ENCODE peak calls at places on chromosome 16, in five cellular contexts. N is keratinocyte, X is Peyer's patch, D is mesenchymal stem cell, P is sigmoid colon. C is an unnamed sample.
A peak's percentile ranks its signal among the peaks of the same experiment; 100 is the strongest.

GRCh38 chr16:90002759-90003158 is 16.5 kb downstream of the DBNDD1 start:
- DNase-seq in N (no peak), X (no peak), D (no peak), P (no peak), C (no peak)

GRCh38 chr16:31082368-31083045 is 6.2 kb downstream of the PRSS53 start:
- DNase-seq in N (no peak), X (peak; percentile 62), D (no peak), P (peak; percentile 55), C (no peak)

GRCh38 chr16:80931985-80932720 is 74.5 kb downstream of the CMC2 start:
- DNase-seq in N (no peak), X (peak; percentile 68), D (peak; percentile 40), P (peak; percentile 92), C (peak; percentile 82)

GRCh38 chr16:48526058-48526957 is 83.7 kb downstream of the N4BP1 start:
- DNase-seq in N (peak; percentile 66), X (peak; percentile 79), D (no peak), P (peak; percentile 47), C (no peak)

GRCh38 chr16:5836979-5837670 is 739.5 kb upstream of the EEF2KMT start:
- DNase-seq in N (no peak), X (no peak), D (no peak), P (no peak), C (no peak)

GRCh38 chr16:7150230-7150629 is 182.4 kb upstream of the RBFOX1 start:
- DNase-seq in N (no peak), X (no peak), D (no peak), P (no peak), C (no peak)

GRCh38 chr16:11201498-11202259 is 54.3 kb downstream of the SOCS1 start:
- DNase-seq in N (peak; percentile 93), X (no peak), D (peak; percentile 94), P (no peak), C (no peak)

GRCh38 chr16:5024632-5025031 is 9.1 kb downstream of the NAGPA start:
- DNase-seq in N (no peak), X (no peak), D (no peak), P (no peak), C (no peak)

GRCh38 chr16:8931864-8932263 is 31.8 kb downstream of the USP7 start:
- DNase-seq in N (no peak), X (no peak), D (peak; percentile 67), P (no peak), C (peak; percentile 52)

GRCh38 chr16:80824623-80825364 is 20.4 kb upstream of the CDYL2 start:
- DNase-seq in N (peak; percentile 19), X (no peak), D (peak; percentile 40), P (no peak), C (no peak)

GRCh38 chr16:89358030-89359005 is 132.0 kb downstream of the ANKRD11 start:
- DNase-seq in N (no peak), X (peak; percentile 68), D (no peak), P (no peak), C (no peak)

GRCh38 chr16:81940781-81941560 is 70.3 kb downstream of the SDR42E1 start:
- DNase-seq in N (peak; percentile 11), X (no peak), D (peak; percentile 55), P (no peak), C (no peak)

GRCh38 chr16:89357460-89357859 is 132.9 kb downstream of the ANKRD11 start:
- DNase-seq in N (no peak), X (no peak), D (peak; percentile 32), P (no peak), C (peak; percentile 55)

GRCh38 chr16:27317738-27318398 is 4.1 kb downstream of the IL4R start:
- DNase-seq in N (no peak), X (no peak), D (no peak), P (peak; percentile 24), C (no peak)

GRCh38 chr16:13083687-13084086 is 182.3 kb downstream of the SHISA9 start:
- DNase-seq in N (no peak), X (no peak), D (no peak), P (no peak), C (no peak)

GRCh38 chr16:14444979-14445810 is 184.9 kb downstream of the PARN start:
- DNase-seq in N (no peak), X (no peak), D (no peak), P (no peak), C (no peak)

GRCh38 chr16:24419709-24420108 is 119.7 kb upstream of the RBBP6 start:
- DNase-seq in N (no peak), X (no peak), D (no peak), P (no peak), C (no peak)

GRCh38 chr16:4511441-4512082 is 27.0 kb downstream of the CDIP1 start:
- DNase-seq in N (no peak), X (peak; percentile 72), D (peak; percentile 61), P (no peak), C (peak; percentile 65)

GRCh38 chr16:35731341-35732040 is 2272.1 kb downstream of the TP53TG3F start:
- DNase-seq in N (no peak), X (no peak), D (no peak), P (no peak), C (no peak)

GRCh38 chr16:50771366-50771765 is 29.5 kb downstream of the CYLD start:
- DNase-seq in N (no peak), X (no peak), D (no peak), P (no peak), C (no peak)

GRCh38 chr16:84045818-84046470 is 3.3 kb upstream of the SLC38A8 start:
- DNase-seq in N (no peak), X (no peak), D (no peak), P (peak; percentile 56), C (no peak)

GRCh38 chr16:56221995-56222394 is 30.7 kb downstream of the GNAO1 start:
- DNase-seq in N (no peak), X (no peak), D (no peak), P (no peak), C (no peak)

GRCh38 chr16:3187798-3188674 is at the start of gene OR1F1:
- DNase-seq in N (no peak), X (peak; percentile 25), D (peak; percentile 72), P (no peak), C (no peak)
- H3K27ac ChIP-seq in N (peak within 1 kb of the TSS; percentile 70), X (no peak within 1 kb of the TSS), D (no peak within 1 kb of the TSS), P (no peak within 1 kb of the TSS), C (no peak within 1 kb of the TSS)

GRCh38 chr16:643050-643368 is 1.4 kb downstream of the MCRIP2 start:
- DNase-seq in N (no peak), X (no peak), D (no peak), P (no peak), C (no peak)
- H3K27ac ChIP-seq in N (no peak overlapping the region), X (peak overlapping the region; percentile 91), D (no peak overlapping the region), P (peak overlapping the region; percentile 91), C (peak overlapping the region; percentile 97)

GRCh38 chr16:47069841-47070584 is 73.7 kb downstream of the NETO2 start:
- DNase-seq in N (no peak), X (no peak), D (no peak), P (no peak), C (no peak)

GRCh38 chr16:47069291-47069690 is 74.5 kb downstream of the NETO2 start:
- DNase-seq in N (no peak), X (no peak), D (no peak), P (no peak), C (no peak)

GRCh38 chr16:47072158-47072557 is 71.6 kb downstream of the NETO2 start:
- DNase-seq in N (no peak), X (no peak), D (no peak), P (no peak), C (no peak)

GRCh38 chr16:47073223-47074155 is 70.3 kb downstream of the NETO2 start:
- DNase-seq in N (no peak), X (no peak), D (no peak), P (no peak), C (no peak)
- H3K27ac ChIP-seq in N (no peak overlapping the region), X (no peak overlapping the region), D (no peak overlapping the region), P (no peak overlapping the region), C (no peak overlapping the region)

GRCh38 chr16:86557587-86557986 is 2.6 kb upstream of the MTHFSD start:
- DNase-seq in N (no peak), X (no peak), D (no peak), P (peak; percentile 15), C (no peak)

GRCh38 chr16:86554917-86555762 is at the start of gene MTHFSD:
- DNase-seq in N (peak; percentile 52), X (peak; percentile 97), D (peak; percentile 92), P (peak; percentile 96), C (peak; percentile 92)

GRCh38 chr16:86554599-86554916 is 477 bp downstream of the MTHFSD start:
- DNase-seq in N (no peak), X (no peak), D (no peak), P (no peak), C (no peak)

GRCh38 chr16:86556576-86556975 is 1.5 kb upstream of the MTHFSD start:
- DNase-seq in N (no peak), X (no peak), D (no peak), P (peak; percentile 51), C (no peak)

GRCh38 chr16:86555763-86556130 is 712 bp upstream of the MTHFSD start:
- DNase-seq in N (no peak), X (no peak), D (no peak), P (no peak), C (no peak)
- H3K27ac ChIP-seq in N (peak overlapping the region; percentile 81), X (no peak overlapping the region), D (no peak overlapping the region), P (peak overlapping the region; percentile 86), C (peak overlapping the region; percentile 86)

DNA sequence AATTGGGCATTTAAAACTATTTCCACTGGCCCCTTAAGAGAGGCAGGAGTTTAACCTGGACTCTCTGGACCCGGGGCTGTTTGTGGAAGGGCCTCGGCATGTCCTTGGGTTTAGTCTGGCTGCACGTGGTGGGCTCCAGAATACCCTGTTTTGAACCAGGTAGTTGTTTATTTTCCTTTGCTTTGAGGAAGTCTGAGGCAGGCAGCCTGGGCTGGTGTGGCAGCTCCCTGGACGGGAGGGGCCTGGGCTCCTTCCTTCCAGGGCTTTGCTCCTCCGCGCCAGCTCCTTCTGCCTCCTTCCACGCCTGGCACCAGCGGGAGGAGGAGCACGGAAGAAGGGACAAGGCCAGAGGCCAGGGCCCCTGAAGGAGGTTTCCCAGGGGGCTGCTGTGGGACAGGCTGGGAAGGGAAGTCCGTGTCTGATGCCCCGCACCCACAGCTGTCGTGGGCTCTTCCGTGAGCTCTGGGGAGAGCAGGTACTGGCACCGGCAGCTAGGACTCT is 15.5 kb downstream of the BANP start:
- DNase-seq in N (no peak), X (no peak), D (no peak), P (peak; percentile 73), C (no peak)
- H3K27ac ChIP-seq in N (peak overlapping the region; percentile 5), X (peak overlapping the region; percentile 37), D (no peak overlapping the region), P (peak overlapping the region; percentile 59), C (peak overlapping the region; percentile 81)

GRCh38 chr16:66359012-66359411 is 7.5 kb upstream of the CDH5 start:
- DNase-seq in N (peak; percentile 32), X (no peak), D (peak; percentile 18), P (no peak), C (no peak)
- H3K27ac ChIP-seq in N (no peak overlapping the region), X (no peak overlapping the region), D (no peak overlapping the region), P (no peak overlapping the region), C (peak overlapping the region; percentile 93)